ENCODE peak calls at places on chromosome 17, in eight cellular contexts. One of them, this sample, is unnamed.

GRCh38 chr17:29357821-29358232 is 32.3 kb upstream of the TAOK1 start:
- DNase-seq in left ventricle myocardium inferior: no peak
- DNase-seq in NCI-H1092: no peak
- DNase-seq in CD8-positive, alpha-beta T cell: no peak
- DNase-seq in KBM-7: no peak
- DNase-seq in KG1: no peak
- DNase-seq in hypothalamus: no peak
- DNase-seq in fibroblast of the aortic adventitia: peak
- DNase-seq in this sample: no peak

GRCh38 chr17:37608369-37609169 is 649 bp downstream of the SYNRG start:
- DNase-seq in left ventricle myocardium inferior: no peak
- DNase-seq in NCI-H1092: peak
- DNase-seq in CD8-positive, alpha-beta T cell: peak
- DNase-seq in KBM-7: peak
- DNase-seq in KG1: peak
- DNase-seq in hypothalamus: peak
- DNase-seq in fibroblast of the aortic adventitia: peak
- DNase-seq in this sample: no peak

GRCh38 chr17:27918498-27918897 is 25.3 kb upstream of the LYRM9 start:
- DNase-seq in left ventricle myocardium inferior: no peak
- DNase-seq in NCI-H1092: no peak
- DNase-seq in CD8-positive, alpha-beta T cell: no peak
- DNase-seq in KBM-7: no peak
- DNase-seq in KG1: no peak
- DNase-seq in hypothalamus: no peak
- DNase-seq in fibroblast of the aortic adventitia: no peak
- DNase-seq in this sample: no peak

GRCh38 chr17:77485089-77485833 is 344.5 kb downstream of the SEC14L1 start:
- DNase-seq in left ventricle myocardium inferior: no peak
- DNase-seq in NCI-H1092: no peak
- DNase-seq in CD8-positive, alpha-beta T cell: no peak
- DNase-seq in KBM-7: no peak
- DNase-seq in KG1: no peak
- DNase-seq in hypothalamus: no peak
- DNase-seq in fibroblast of the aortic adventitia: no peak
- DNase-seq in this sample: no peak

GRCh38 chr17:44267818-44268490 is at the start of gene SLC4A1:
- DNase-seq in left ventricle myocardium inferior: no peak
- DNase-seq in NCI-H1092: no peak
- DNase-seq in CD8-positive, alpha-beta T cell: no peak
- DNase-seq in KBM-7: no peak
- DNase-seq in KG1: no peak
- DNase-seq in hypothalamus: no peak
- DNase-seq in fibroblast of the aortic adventitia: no peak
- DNase-seq in this sample: no peak

GRCh38 chr17:58277107-58277506 is 3.6 kb downstream of the MPO start:
- DNase-seq in left ventricle myocardium inferior: no peak
- DNase-seq in NCI-H1092: no peak
- DNase-seq in CD8-positive, alpha-beta T cell: no peak
- DNase-seq in KBM-7: peak
- DNase-seq in KG1: no peak
- DNase-seq in hypothalamus: no peak
- DNase-seq in fibroblast of the aortic adventitia: peak
- DNase-seq in this sample: no peak

GRCh38 chr17:10875984-10876555 is 38.2 kb upstream of the PIRT start:
- DNase-seq in left ventricle myocardium inferior: no peak
- DNase-seq in NCI-H1092: peak
- DNase-seq in CD8-positive, alpha-beta T cell: no peak
- DNase-seq in KBM-7: peak
- DNase-seq in KG1: no peak
- DNase-seq in hypothalamus: peak
- DNase-seq in fibroblast of the aortic adventitia: peak
- DNase-seq in this sample: no peak

GRCh38 chr17:66920426-66920825 is 44.1 kb upstream of the CACNG4 start:
- DNase-seq in left ventricle myocardium inferior: no peak
- DNase-seq in NCI-H1092: no peak
- DNase-seq in CD8-positive, alpha-beta T cell: no peak
- DNase-seq in KBM-7: no peak
- DNase-seq in KG1: no peak
- DNase-seq in hypothalamus: no peak
- DNase-seq in fibroblast of the aortic adventitia: no peak
- DNase-seq in this sample: no peak

GRCh38 chr17:82200743-82201497 is 11.7 kb downstream of the CCDC57 start:
- DNase-seq in left ventricle myocardium inferior: no peak
- DNase-seq in NCI-H1092: no peak
- DNase-seq in CD8-positive, alpha-beta T cell: peak
- DNase-seq in KBM-7: peak
- DNase-seq in KG1: peak
- DNase-seq in hypothalamus: no peak
- DNase-seq in fibroblast of the aortic adventitia: no peak
- DNase-seq in this sample: no peak

GRCh38 chr17:70121136-70121535 is 46.1 kb downstream of the KCNJ16 start:
- DNase-seq in left ventricle myocardium inferior: no peak
- DNase-seq in NCI-H1092: no peak
- DNase-seq in CD8-positive, alpha-beta T cell: no peak
- DNase-seq in KBM-7: no peak
- DNase-seq in KG1: no peak
- DNase-seq in hypothalamus: no peak
- DNase-seq in fibroblast of the aortic adventitia: peak
- DNase-seq in this sample: no peak

GRCh38 chr17:79834575-79835469 is 4.4 kb downstream of the CBX4 start:
- DNase-seq in left ventricle myocardium inferior: no peak
- DNase-seq in NCI-H1092: no peak
- DNase-seq in CD8-positive, alpha-beta T cell: no peak
- DNase-seq in KBM-7: peak
- DNase-seq in KG1: no peak
- DNase-seq in hypothalamus: no peak
- DNase-seq in fibroblast of the aortic adventitia: no peak
- DNase-seq in this sample: no peak

GRCh38 chr17:7864995-7865650 is 7.3 kb downstream of the CYB5D1 start:
- DNase-seq in left ventricle myocardium inferior: no peak
- DNase-seq in NCI-H1092: no peak
- DNase-seq in CD8-positive, alpha-beta T cell: no peak
- DNase-seq in KBM-7: no peak
- DNase-seq in KG1: no peak
- DNase-seq in hypothalamus: no peak
- DNase-seq in fibroblast of the aortic adventitia: no peak
- DNase-seq in this sample: no peak

GRCh38 chr17:82977586-82977985 is 101.8 kb upstream of the METRNL start:
- DNase-seq in left ventricle myocardium inferior: no peak
- DNase-seq in NCI-H1092: no peak
- DNase-seq in CD8-positive, alpha-beta T cell: no peak
- DNase-seq in KBM-7: no peak
- DNase-seq in KG1: no peak
- DNase-seq in hypothalamus: no peak
- DNase-seq in fibroblast of the aortic adventitia: no peak
- DNase-seq in this sample: no peak

GRCh38 chr17:16988749-16989229 is 16.9 kb upstream of the TNFRSF13B start:
- DNase-seq in left ventricle myocardium inferior: no peak
- DNase-seq in NCI-H1092: no peak
- DNase-seq in CD8-positive, alpha-beta T cell: no peak
- DNase-seq in KBM-7: no peak
- DNase-seq in KG1: no peak
- DNase-seq in hypothalamus: no peak
- DNase-seq in fibroblast of the aortic adventitia: no peak
- DNase-seq in this sample: no peak

GRCh38 chr17:57875109-57876022 is 25.5 kb upstream of the MRPS23 start:
- DNase-seq in left ventricle myocardium inferior: peak
- DNase-seq in NCI-H1092: no peak
- DNase-seq in CD8-positive, alpha-beta T cell: no peak
- DNase-seq in KBM-7: peak
- DNase-seq in KG1: no peak
- DNase-seq in hypothalamus: peak
- DNase-seq in fibroblast of the aortic adventitia: peak
- DNase-seq in this sample: peak

GRCh38 chr17:47802341-47803022 is 19.1 kb downstream of the OSBPL7 start:
- DNase-seq in left ventricle myocardium inferior: no peak
- DNase-seq in NCI-H1092: peak
- DNase-seq in CD8-positive, alpha-beta T cell: peak
- DNase-seq in KBM-7: peak
- DNase-seq in KG1: no peak
- DNase-seq in hypothalamus: no peak
- DNase-seq in fibroblast of the aortic adventitia: peak
- DNase-seq in this sample: no peak

GRCh38 chr17:17121162-17121561 is 78.9 kb downstream of the MPRIP start:
- DNase-seq in left ventricle myocardium inferior: no peak
- DNase-seq in NCI-H1092: no peak
- DNase-seq in CD8-positive, alpha-beta T cell: no peak
- DNase-seq in KBM-7: no peak
- DNase-seq in KG1: no peak
- DNase-seq in hypothalamus: no peak
- DNase-seq in fibroblast of the aortic adventitia: no peak
- DNase-seq in this sample: no peak

GRCh38 chr17:77373298-77374169 is 232.8 kb downstream of the SEC14L1 start:
- DNase-seq in left ventricle myocardium inferior: peak
- DNase-seq in NCI-H1092: no peak
- DNase-seq in CD8-positive, alpha-beta T cell: no peak
- DNase-seq in KBM-7: no peak
- DNase-seq in KG1: no peak
- DNase-seq in hypothalamus: peak
- DNase-seq in fibroblast of the aortic adventitia: peak
- DNase-seq in this sample: no peak

GRCh38 chr17:21007646-21008045 is 35.2 kb downstream of the USP22 start:
- DNase-seq in left ventricle myocardium inferior: no peak
- DNase-seq in NCI-H1092: no peak
- DNase-seq in CD8-positive, alpha-beta T cell: no peak
- DNase-seq in KBM-7: no peak
- DNase-seq in KG1: no peak
- DNase-seq in hypothalamus: no peak
- DNase-seq in fibroblast of the aortic adventitia: no peak
- DNase-seq in this sample: no peak

GRCh38 chr17:82912571-82913089 is 72.8 kb upstream of the ZNF750 start:
- DNase-seq in left ventricle myocardium inferior: peak
- DNase-seq in NCI-H1092: no peak
- DNase-seq in CD8-positive, alpha-beta T cell: no peak
- DNase-seq in KBM-7: no peak
- DNase-seq in KG1: no peak
- DNase-seq in hypothalamus: no peak
- DNase-seq in fibroblast of the aortic adventitia: no peak
- DNase-seq in this sample: no peak

GRCh38 chr17:73491648-73492047 is 152.6 kb downstream of the SDK2 start:
- DNase-seq in left ventricle myocardium inferior: no peak
- DNase-seq in NCI-H1092: no peak
- DNase-seq in CD8-positive, alpha-beta T cell: no peak
- DNase-seq in KBM-7: no peak
- DNase-seq in KG1: no peak
- DNase-seq in hypothalamus: no peak
- DNase-seq in fibroblast of the aortic adventitia: no peak
- DNase-seq in this sample: no peak

GRCh38 chr17:66964930-66965800 is 658 bp downstream of the CACNG4 start:
- DNase-seq in left ventricle myocardium inferior: no peak
- DNase-seq in NCI-H1092: peak
- DNase-seq in CD8-positive, alpha-beta T cell: no peak
- DNase-seq in KBM-7: no peak
- DNase-seq in KG1: no peak
- DNase-seq in hypothalamus: no peak
- DNase-seq in fibroblast of the aortic adventitia: no peak
- DNase-seq in this sample: no peak

GRCh38 chr17:9274119-9274445 is 252.8 kb downstream of the NTN1 start:
- DNase-seq in left ventricle myocardium inferior: no peak
- DNase-seq in NCI-H1092: no peak
- DNase-seq in CD8-positive, alpha-beta T cell: no peak
- DNase-seq in KBM-7: no peak
- DNase-seq in KG1: no peak
- DNase-seq in hypothalamus: no peak
- DNase-seq in fibroblast of the aortic adventitia: no peak
- DNase-seq in this sample: no peak

GRCh38 chr17:74715144-74715543 is 2.4 kb upstream of the CD300LF start:
- DNase-seq in left ventricle myocardium inferior: no peak
- DNase-seq in NCI-H1092: no peak
- DNase-seq in CD8-positive, alpha-beta T cell: no peak
- DNase-seq in KBM-7: no peak
- DNase-seq in KG1: no peak
- DNase-seq in hypothalamus: no peak
- DNase-seq in fibroblast of the aortic adventitia: no peak
- DNase-seq in this sample: no peak

GRCh38 chr17:36907407-36907806 is 29.9 kb upstream of the LHX1 start:
- DNase-seq in left ventricle myocardium inferior: no peak
- DNase-seq in NCI-H1092: no peak
- DNase-seq in CD8-positive, alpha-beta T cell: no peak
- DNase-seq in KBM-7: no peak
- DNase-seq in KG1: no peak
- DNase-seq in hypothalamus: no peak
- DNase-seq in fibroblast of the aortic adventitia: no peak
- DNase-seq in this sample: no peak

GRCh38 chr17:43213545-43213944 is 1.9 kb downstream of the TMEM106A start:
- DNase-seq in left ventricle myocardium inferior: no peak
- DNase-seq in NCI-H1092: no peak
- DNase-seq in CD8-positive, alpha-beta T cell: no peak
- DNase-seq in KBM-7: no peak
- DNase-seq in KG1: no peak
- DNase-seq in hypothalamus: no peak
- DNase-seq in fibroblast of the aortic adventitia: no peak
- DNase-seq in this sample: no peak

GRCh38 chr17:68441064-68441770 is 16.1 kb downstream of the WIPI1 start:
- DNase-seq in left ventricle myocardium inferior: no peak
- DNase-seq in NCI-H1092: no peak
- DNase-seq in CD8-positive, alpha-beta T cell: no peak
- DNase-seq in KBM-7: peak
- DNase-seq in KG1: no peak
- DNase-seq in hypothalamus: no peak
- DNase-seq in fibroblast of the aortic adventitia: no peak
- DNase-seq in this sample: peak

GRCh38 chr17:21689604-21690003 is 2.7 kb upstream of the KCNJ18 start:
- DNase-seq in left ventricle myocardium inferior: no peak
- DNase-seq in NCI-H1092: no peak
- DNase-seq in CD8-positive, alpha-beta T cell: no peak
- DNase-seq in KBM-7: no peak
- DNase-seq in KG1: no peak
- DNase-seq in hypothalamus: no peak
- DNase-seq in fibroblast of the aortic adventitia: peak
- DNase-seq in this sample: no peak

GRCh38 chr17:17347956-17348871 is 45.0 kb downstream of the NT5M start:
- DNase-seq in left ventricle myocardium inferior: no peak
- DNase-seq in NCI-H1092: no peak
- DNase-seq in CD8-positive, alpha-beta T cell: no peak
- DNase-seq in KBM-7: no peak
- DNase-seq in KG1: no peak
- DNase-seq in hypothalamus: no peak
- DNase-seq in fibroblast of the aortic adventitia: no peak
- DNase-seq in this sample: no peak

GRCh38 chr17:75874323-75875181 is 3.8 kb downstream of the TRIM47 start:
- DNase-seq in left ventricle myocardium inferior: no peak
- DNase-seq in NCI-H1092: no peak
- DNase-seq in CD8-positive, alpha-beta T cell: no peak
- DNase-seq in KBM-7: no peak
- DNase-seq in KG1: no peak
- DNase-seq in hypothalamus: no peak
- DNase-seq in fibroblast of the aortic adventitia: no peak
- DNase-seq in this sample: no peak

This sample was measured in HL-60.